ENCODE peak calls at places on chromosomes 13 and 19, in nine cellular contexts. A, P, V, H, W, N, M, D and S are unnamed samples.

GRCh38 chr19:40954573-40954972 is 36.5 kb upstream of the CYP2B6 start:
- DNase-seq in P (no peak), A (no peak), M (no peak), N (no peak), H (no peak), V (no peak), D (no peak), W (no peak), S (no peak)

GRCh38 chr13:20064128-20064527 is 96.7 kb downstream of the GJA3 start:
- DNase-seq in V (no peak), N (no peak), H (no peak), M (peak), W (no peak), P (no peak), A (no peak), D (no peak), S (no peak)

GRCh38 chr19:38852231-38853044 is 2.7 kb upstream of the HNRNPL start:
- DNase-seq in W (no peak), N (peak), P (no peak), M (peak), H (peak), D (peak), V (no peak), A (no peak), S (no peak)

GRCh38 chr13:91657283-91657682 is 258.9 kb downstream of the GPC5 start:
- DNase-seq in H (no peak), V (no peak), N (no peak), W (no peak), D (no peak), M (no peak), P (no peak), A (no peak), S (no peak)

GRCh38 chr19:2081873-2082810 is 14.0 kb downstream of the MOB3A start:
- DNase-seq in V (no peak), H (peak), W (no peak), M (no peak), P (no peak), D (no peak), A (no peak), N (no peak), S (no peak)

GRCh38 chr13:44934724-44935123 is 54.5 kb downstream of the NUFIP1 start:
- DNase-seq in V (no peak), N (no peak), M (no peak), H (no peak), W (no peak), A (peak), D (no peak), P (no peak), S (no peak)

GRCh38 chr19:829129-829758 is 1.6 kb downstream of the AZU1 start:
- DNase-seq in V (no peak), H (no peak), W (no peak), P (no peak), A (no peak), D (no peak), N (no peak), M (no peak), S (no peak)

GRCh38 chr13:51478418-51479198 is 25.8 kb upstream of the INTS6 start:
- DNase-seq in V (no peak), W (no peak), A (no peak), D (no peak), N (no peak), H (no peak), P (no peak), M (no peak), S (no peak)

GRCh38 chr19:2114218-2114617 is 17.5 kb downstream of the IZUMO4 start:
- DNase-seq in D (no peak), V (no peak), A (no peak), M (no peak), P (no peak), N (no peak), H (no peak), W (no peak), S (no peak)

GRCh38 chr19:35202722-35203674 is 25.5 kb downstream of the FAM187B start:
- DNase-seq in A (no peak), M (no peak), W (peak), V (no peak), N (no peak), P (no peak), D (no peak), H (no peak), S (no peak)